ENCODE peak calls at places on chromosomes 7 and 10, in five cellular contexts. U, Q, G, I and A are unnamed samples.

GRCh38 chr10:58989486-58990039 is 186.9 kb upstream of the PHYHIPL start:
- DNase-seq in U (no peak), Q (no peak), G (no peak), I (no peak), A (no peak)

GRCh38 chr7:5695037-5695708 is 86.3 kb downstream of the RNF216 start:
- DNase-seq in U (peak; percentile 24), Q (peak; percentile 97), G (no peak), I (peak; percentile 95), A (peak; percentile 83)

GRCh38 chr7:1939434-1940401 is 269.6 kb downstream of the ELFN1 start:
- DNase-seq in U (no peak), Q (no peak), G (no peak), I (no peak), A (peak; percentile 37)

GRCh38 chr10:96290368-96291133 is 13.7 kb upstream of the DNTT start:
- DNase-seq in U (no peak), Q (no peak), G (no peak), I (no peak), A (peak; percentile 48)

GRCh38 chr10:104059364-104059763 is 26.3 kb downstream of the COL17A1 start:
- DNase-seq in U (no peak), Q (no peak), G (peak; percentile 80), I (no peak), A (no peak)

GRCh38 chr10:73096041-73096451 is 620 bp downstream of the P4HA1 start:
- DNase-seq in U (peak; percentile 86), Q (peak; percentile 49), G (peak; percentile 85), I (peak; percentile 71), A (peak; percentile 82)

GRCh38 chr7:122622682-122623081 is 76.2 kb downstream of the RNF133 start:
- DNase-seq in U (no peak), Q (no peak), G (no peak), I (no peak), A (no peak)

GRCh38 chr10:124917168-124917938 is 24.6 kb upstream of the ZRANB1 start:
- DNase-seq in U (peak; percentile 51), Q (peak; percentile 27), G (peak; percentile 62), I (peak; percentile 57), A (peak; percentile 57)

GRCh38 chr10:26481914-26482550 is 43.9 kb downstream of the APBB1IP start:
- DNase-seq in U (peak; percentile 86), Q (no peak), G (no peak), I (no peak), A (no peak)

GRCh38 chr10:52740155-52740549 is 32.4 kb downstream of the MBL2 start:
- DNase-seq in U (no peak), Q (no peak), G (no peak), I (no peak), A (no peak)

GRCh38 chr7:83468251-83468739 is 180.6 kb downstream of the SEMA3E start:
- DNase-seq in U (no peak), Q (peak; percentile 98), G (peak; percentile 83), I (peak; percentile 98), A (peak; percentile 27)

GRCh38 chr10:98262571-98262970 is 5.4 kb downstream of the LOXL4 start:
- DNase-seq in U (peak; percentile 13), Q (no peak), G (peak; percentile 75), I (no peak), A (no peak)

GRCh38 chr10:98299341-98299740 is 31.3 kb upstream of the LOXL4 start:
- DNase-seq in U (no peak), Q (no peak), G (peak; percentile 74), I (no peak), A (no peak)

GRCh38 chr7:46993396-46993795 is 588.5 kb downstream of the TNS3 start:
- DNase-seq in U (no peak), Q (no peak), G (no peak), I (no peak), A (no peak)

GRCh38 chr10:132848306-132848705 is 62.4 kb upstream of the NKX6-2 start:
- DNase-seq in U (no peak), Q (no peak), G (no peak), I (no peak), A (no peak)

GRCh38 chr7:121618182-121618581 is 222.1 kb upstream of the FAM3C start:
- DNase-seq in U (no peak), Q (no peak), G (no peak), I (no peak), A (no peak)

GRCh38 chr7:16084370-16084769 is 337.0 kb downstream of the CRPPA start:
- DNase-seq in U (no peak), Q (peak; percentile 52), G (no peak), I (peak; percentile 42), A (no peak)

GRCh38 chr7:129386563-129386962 is 47.7 kb upstream of the STRIP2 start:
- DNase-seq in U (no peak), Q (no peak), G (no peak), I (no peak), A (no peak)

GRCh38 chr7:108570146-108570755 is 577 bp downstream of the DNAJB9 start:
- DNase-seq in U (peak; percentile 58), Q (peak; percentile 31), G (peak; percentile 43), I (peak; percentile 49), A (no peak)

GRCh38 chr10:6567203-6567703 is 12.8 kb downstream of the PRKCQ start:
- DNase-seq in U (no peak), Q (no peak), G (no peak), I (no peak), A (no peak)

GRCh38 chr7:139673762-139674161 is 104.0 kb downstream of the HIPK2 start:
- DNase-seq in U (no peak), Q (no peak), G (no peak), I (no peak), A (no peak)

GRCh38 chr7:139676390-139676789 is 101.4 kb downstream of the HIPK2 start:
- DNase-seq in U (no peak), Q (no peak), G (no peak), I (no peak), A (no peak)

GRCh38 chr7:139673230-139673629 is 104.6 kb downstream of the HIPK2 start:
- DNase-seq in U (no peak), Q (no peak), G (peak; percentile 79), I (no peak), A (peak; percentile 77)

GRCh38 chr7:139675127-139676110 is 102.4 kb downstream of the HIPK2 start:
- DNase-seq in U (no peak), Q (no peak), G (no peak), I (peak; percentile 87), A (peak; percentile 37)

GRCh38 chr7:139674752-139675126 is 103.1 kb downstream of the HIPK2 start:
- DNase-seq in U (no peak), Q (no peak), G (no peak), I (no peak), A (no peak)
- TF ChIP-seq CTCF in U (no peak), Q (no peak), G (no peak), I (no peak), A (no peak)

GRCh38 chr7:55517191-55517633 is 55.1 kb downstream of the VOPP1 start:
- DNase-seq in U (no peak), Q (no peak), G (no peak), I (no peak), A (peak; percentile 80)

GRCh38 chr7:55513849-55514248 is 58.5 kb downstream of the VOPP1 start:
- DNase-seq in U (no peak), Q (no peak), G (no peak), I (no peak), A (peak; percentile 56)

GRCh38 chr7:55514546-55515265 is 57.6 kb downstream of the VOPP1 start:
- DNase-seq in U (no peak), Q (no peak), G (no peak), I (no peak), A (no peak)

GRCh38 chr7:55516399-55516798 is 55.9 kb downstream of the VOPP1 start:
- DNase-seq in U (peak; percentile 31), Q (no peak), G (no peak), I (no peak), A (no peak)

GRCh38 chr7:55515569-55516279 is 56.6 kb downstream of the VOPP1 start:
- DNase-seq in U (peak; percentile 58), Q (no peak), G (no peak), I (no peak), A (peak; percentile 50)
- H3K4me3 ChIP-seq in U (peak overlapping the region; percentile 38), Q (no peak overlapping the region), G (no peak overlapping the region), I (no peak overlapping the region), A (peak overlapping the region; percentile 61)

DNA sequence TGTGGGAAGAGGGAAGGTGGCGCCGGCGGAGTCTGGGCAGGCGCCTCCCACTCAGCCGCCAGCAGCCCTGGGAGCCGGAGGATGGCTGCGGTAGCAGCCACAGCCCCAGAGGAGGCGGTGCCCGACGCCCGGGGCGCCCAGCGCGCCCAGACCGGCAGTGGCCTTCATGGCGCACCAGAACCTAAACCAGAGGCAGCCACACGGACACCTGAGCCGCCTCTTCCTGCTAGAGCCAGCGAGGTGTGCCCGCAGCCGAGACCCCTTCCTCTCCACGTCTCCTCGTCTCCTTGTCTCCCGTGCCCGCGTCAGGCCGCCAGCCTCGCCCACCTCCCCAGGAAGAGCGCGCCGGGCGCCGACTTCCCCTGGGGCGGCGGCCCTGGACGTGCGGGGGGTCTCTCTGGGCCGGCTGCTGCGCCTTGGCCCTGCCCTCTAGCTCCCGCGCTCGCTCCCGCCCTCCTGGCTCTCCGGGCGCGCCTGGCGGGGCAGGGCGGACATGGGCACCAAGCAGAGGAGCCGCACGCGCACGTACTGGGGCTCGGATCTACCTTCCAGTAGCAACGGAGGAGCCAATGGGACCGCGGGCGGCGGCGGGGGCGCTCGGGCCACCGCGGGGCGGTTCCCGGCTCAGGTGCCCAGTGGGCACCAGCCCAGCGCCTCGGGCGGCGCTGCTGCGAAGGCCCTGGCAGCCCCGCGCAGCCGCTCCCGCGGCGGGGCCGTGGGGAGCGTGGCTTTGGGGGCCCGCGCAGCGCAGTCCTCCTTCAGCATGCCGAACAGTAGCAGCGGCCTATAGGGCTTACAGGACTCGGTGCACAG is 33.0 kb upstream of the SFTPD start:
- DNase-seq in U (no peak), Q (peak; percentile 15), G (peak; percentile 84), I (peak; percentile 21), A (no peak)
- TF ChIP-seq CTCF in U (no peak), Q (no peak), G (no peak), I (no peak), A (no peak)

GRCh38 chr10:14433147-14433546 is 102.4 kb upstream of the FRMD4A start:
- DNase-seq in U (no peak), Q (no peak), G (no peak), I (no peak), A (no peak)

GRCh38 chr10:14423111-14423744 is 92.5 kb upstream of the FRMD4A start:
- DNase-seq in U (no peak), Q (no peak), G (no peak), I (no peak), A (no peak)

GRCh38 chr10:14425031-14425430 is 94.3 kb upstream of the FRMD4A start:
- DNase-seq in U (no peak), Q (no peak), G (peak; percentile 24), I (no peak), A (no peak)

GRCh38 chr10:14431868-14432267 is 101.1 kb upstream of the FRMD4A start:
- DNase-seq in U (no peak), Q (no peak), G (no peak), I (no peak), A (no peak)

DNA sequence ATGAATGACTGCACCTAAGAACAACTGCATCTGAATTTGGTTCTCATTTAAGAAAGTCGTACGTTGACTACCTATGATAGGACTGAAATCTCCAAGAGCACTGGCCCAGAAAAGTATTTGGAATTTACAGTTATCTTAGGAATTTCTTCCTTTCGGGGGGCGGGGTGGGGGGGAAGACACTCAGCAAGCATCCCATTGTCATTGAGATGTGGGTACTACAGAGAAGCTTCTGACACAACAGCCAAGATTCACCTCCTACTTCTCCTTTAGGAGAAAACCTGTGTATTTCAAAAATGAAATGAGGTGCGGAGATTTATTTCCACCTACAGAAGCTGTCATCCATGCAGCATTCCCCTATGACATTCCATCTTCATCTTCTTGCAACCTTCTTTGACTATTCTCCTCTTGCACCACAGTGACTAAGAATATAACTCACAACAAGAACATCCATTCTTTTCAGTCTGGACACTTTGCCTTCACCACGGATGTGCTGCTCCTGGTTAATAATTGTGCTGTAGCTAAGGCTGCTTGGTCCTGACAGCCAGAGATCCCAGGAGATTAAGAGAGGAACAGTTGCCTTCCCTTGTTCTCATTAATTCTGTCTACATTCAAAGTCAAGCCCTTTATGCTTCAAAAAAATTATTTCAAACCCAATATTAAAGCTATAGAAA is 98.5 kb upstream of the FRMD4A start:
- DNase-seq in U (no peak), Q (no peak), G (peak; percentile 82), I (no peak), A (no peak)
- H3K4me3 ChIP-seq in U (no peak overlapping the region), Q (no peak overlapping the region), G (peak overlapping the region; percentile 43), I (no peak overlapping the region), A (no peak overlapping the region)